ENCODE peak calls at places on chromosomes 2 and 18, in ten cellular contexts. R is amniotic epithelial cell; T is cardiac muscle cell; O is stimulated activated CD4-positive, alpha-beta T cell treated with anti-CD3 and anti-CD28 coated beads, TNF-alpha, amount 100 ng/mL, for 24 hours; P is AG10803; Q is activated gamma-delta T cell treated with anti-CD3 and anti-CD28 coated beads, Interleukin-2, amount 50 U/mL, for 16 hours; M is HS-5; H is non-pigmented ciliary epithelial cell; G is NCI-H460; E is GM23248. Z is an unnamed sample.

GRCh38 chr18:59610546-59611140 is 86.6 kb downstream of the CCBE1 start:
- DNase-seq in T (no peak), M (no peak), Q (no peak), H (no peak), G (no peak), R (no peak), O (no peak), E (no peak), P (no peak), Z (no peak)

GRCh38 chr2:179435021-179435420 is 170.4 kb upstream of the SESTD1 start:
- DNase-seq in P (peak; percentile 63), G (no peak), O (no peak), H (no peak), E (peak; percentile 44), M (no peak), T (no peak), Q (no peak), R (no peak), Z (no peak)

GRCh38 chr18:51229328-51229727 is 31.8 kb upstream of the MEX3C start:
- DNase-seq in O (no peak), G (no peak), E (no peak), T (no peak), Q (no peak), M (no peak), H (no peak), P (no peak), R (peak; percentile 22), Z (no peak)

GRCh38 chr2:219125225-219125885 is 35.3 kb downstream of the NHEJ1 start:
- DNase-seq in R (peak; percentile 98), G (no peak), H (peak; percentile 84), Q (no peak), E (peak; percentile 93), T (peak; percentile 96), O (no peak), P (peak; percentile 83), M (peak; percentile 75), Z (peak; percentile 95)

GRCh38 chr2:152320814-152321213 is 14.2 kb upstream of the FMNL2 start:
- DNase-seq in Q (no peak), T (no peak), O (no peak), M (no peak), E (no peak), G (no peak), P (no peak), H (no peak), R (no peak), Z (no peak)

GRCh38 chr2:168182850-168183249 is 64.5 kb downstream of the STK39 start:
- DNase-seq in P (no peak), R (peak; percentile 21), Q (no peak), T (no peak), H (no peak), E (no peak), O (no peak), G (no peak), M (no peak), Z (no peak)

GRCh38 chr2:71950256-71951066 is 197.2 kb downstream of the CYP26B1 start:
- DNase-seq in Q (no peak), R (no peak), P (peak; percentile 77), T (peak; percentile 27), H (no peak), E (peak; percentile 59), O (no peak), M (no peak), G (no peak), Z (peak; percentile 38)

GRCh38 chr2:32993140-32993539 is 46.4 kb downstream of the LTBP1 start:
- DNase-seq in O (no peak), G (no peak), Q (no peak), T (no peak), H (no peak), P (no peak), M (no peak), R (no peak), E (no peak), Z (no peak)

GRCh38 chr2:73203055-73203681 is 794 bp downstream of the NOTO start:
- DNase-seq in P (no peak), H (no peak), G (no peak), E (no peak), T (peak; percentile 23), R (no peak), Q (no peak), M (no peak), O (no peak), Z (peak; percentile 12)

GRCh38 chr2:70523996-70524965 is 29.3 kb downstream of the TGFA start:
- DNase-seq in Q (peak; percentile 13), R (peak; percentile 32), P (peak; percentile 93), E (peak; percentile 95), G (no peak), M (peak; percentile 80), T (peak; percentile 82), H (peak; percentile 5), O (no peak), Z (peak; percentile 85)

GRCh38 chr2:42613281-42614064 is 45.0 kb downstream of the MTA3 start:
- DNase-seq in T (peak; percentile 33), M (no peak), R (no peak), H (no peak), E (no peak), Q (no peak), O (no peak), G (no peak), P (no peak), Z (no peak)

GRCh38 chr2:96241901-96242611 is 23.7 kb downstream of the TMEM127 start:
- DNase-seq in O (no peak), Q (peak; percentile 6), E (peak; percentile 86), P (peak; percentile 69), T (peak; percentile 88), M (peak; percentile 90), R (peak; percentile 62), G (no peak), H (no peak), Z (peak; percentile 93)

GRCh38 chr2:69770193-69770702 is 28.3 kb downstream of the ANXA4 start:
- DNase-seq in T (peak; percentile 68), M (peak; percentile 71), O (no peak), R (peak; percentile 81), E (peak; percentile 94), H (no peak), P (peak; percentile 85), G (peak; percentile 50), Q (no peak), Z (peak; percentile 92)

GRCh38 chr2:224865016-224865415 is 148.9 kb upstream of the CCDC195 start:
- DNase-seq in G (no peak), P (peak; percentile 68), Q (no peak), H (no peak), T (no peak), O (no peak), M (no peak), E (peak; percentile 32), R (no peak), Z (no peak)

GRCh38 chr2:99471635-99472326 is 18.0 kb downstream of the REV1 start:
- DNase-seq in H (no peak), R (no peak), M (no peak), O (no peak), P (no peak), T (no peak), E (no peak), G (no peak), Q (no peak), Z (no peak)

GRCh38 chr18:58378411-58378820 is 250.5 kb downstream of the ALPK2 start:
- DNase-seq in G (no peak), O (no peak), H (no peak), P (no peak), T (no peak), E (no peak), R (no peak), Q (no peak), M (no peak), Z (no peak)

Z was measured in ELR.